ENCODE peak calls at places on chromosomes 11 and 22, in four cellular contexts. L is mesendoderm, P is A549, F is neuronal stem cell. A is an unnamed sample. For H3K4me1, the result is how much of the 10 kb centered on the place peaks cover.

GRCh38 chr22:17981497-17981896 is 42.9 kb downstream of the MICAL3 start:
- DNase-seq in F (no peak), L (no peak), P (no peak), A (no peak)

GRCh38 chr11:82858556-82859091 is 41.6 kb downstream of the PRCP start:
- DNase-seq in L (no peak), P (no peak), F (no peak), A (no peak)

GRCh38 chr11:111414267-111414931 is 35.3 kb upstream of the POU2AF1 start:
- DNase-seq in P (no peak), F (no peak), L (no peak), A (no peak)

GRCh38 chr11:5336331-5336730 is 7.0 kb downstream of the OR51B5 start:
- DNase-seq in F (no peak), P (no peak), L (no peak), A (no peak)

GRCh38 chr11:1774886-1775285 is 11.2 kb upstream of the CTSD start:
- DNase-seq in P (no peak), F (no peak), L (no peak), A (no peak)

GRCh38 chr11:73293356-73293936 is 14.6 kb upstream of the ARHGEF17 start:
- DNase-seq in L (no peak), P (no peak), F (no peak), A (no peak)

GRCh38 chr11:37718431-37718999 is 1120.5 kb upstream of the RAG2 start:
- DNase-seq in L (no peak), P (no peak), F (no peak), A (no peak)

GRCh38 chr11:103586756-103587155 is 449.7 kb upstream of the DDI1 start:
- DNase-seq in F (no peak), L (no peak), P (no peak), A (no peak)

GRCh38 chr22:27110985-27111451 is 453.6 kb downstream of the MIAT start:
- DNase-seq in P (peak), L (peak), F (no peak), A (no peak)

GRCh38 chr11:65927904-65928397 is 8.7 kb downstream of the DRAP1 start:
- DNase-seq in L (no peak), P (no peak), F (no peak), A (no peak)

GRCh38 chr22:23925020-23925606 is 30.9 kb downstream of the MIF start:
- DNase-seq in P (no peak), F (no peak), L (no peak), A (no peak)

GRCh38 chr11:72736452-72737069 is 15.6 kb downstream of the ARAP1 start:
- DNase-seq in F (no peak), L (peak), P (peak), A (peak)

GRCh38 chr11:117226388-117227385 is 5.2 kb downstream of the PCSK7 start:
- DNase-seq in F (peak), P (peak), L (peak), A (peak)

GRCh38 chr11:78460468-78460867 is 42.8 kb upstream of the GAB2 start:
- DNase-seq in P (no peak), F (no peak), L (peak), A (no peak)

GRCh38 chr22:20432244-20432686 is 5.4 kb downstream of the SCARF2 start:
- DNase-seq in P (no peak), F (no peak), L (no peak), A (no peak)

GRCh38 chr11:31958086-31958735 is 132.7 kb upstream of the RCN1 start:
- DNase-seq in P (peak), L (peak), F (peak), A (peak)

GRCh38 chr11:67611704-67612587 is 5.2 kb downstream of the NDUFV1 start:
- DNase-seq in P (no peak), F (no peak), L (no peak), A (no peak)

GRCh38 chr11:115456019-115456418 is 48.2 kb downstream of the CADM1 start:
- DNase-seq in L (no peak), P (no peak), F (no peak), A (no peak)

GRCh38 chr11:118715837-118716260 is 36.4 kb upstream of the TREH start:
- DNase-seq in L (peak), P (no peak), F (no peak), A (no peak)

GRCh38 chr22:37607912-37608476 is 640 bp upstream of the GGA1 start:
- DNase-seq in L (peak), P (no peak), F (no peak), A (no peak)

GRCh38 chr11:114074546-114075342 is 15.2 kb downstream of the ZBTB16 start:
- DNase-seq in F (no peak), P (no peak), L (no peak), A (no peak)

GRCh38 chr22:50247748-50248147 is 2.9 kb upstream of the TUBGCP6 start:
- DNase-seq in F (no peak), L (peak), P (no peak), A (no peak)

GRCh38 chr11:3225159-3225758 is 6.6 kb upstream of the MRGPRG start:
- DNase-seq in P (no peak), L (peak), F (no peak), A (no peak)

GRCh38 chr11:75997273-75997552 is 182.2 kb downstream of the UVRAG start:
- DNase-seq in L (no peak), F (no peak), P (no peak), A (no peak)

GRCh38 chr11:8018742-8019631 is 31.9 kb downstream of the EIF3F start:
- DNase-seq in L (peak), P (peak), F (peak), A (peak)

GRCh38 chr11:93059074-93059957 is 89.9 kb downstream of the MTNR1B start:
- DNase-seq in F (no peak), L (peak), P (no peak), A (no peak)

GRCh38 chr22:32916025-32916424 is 114.5 kb downstream of the TIMP3 start:
- DNase-seq in P (no peak), F (no peak), L (no peak), A (no peak)

GRCh38 chr11:112662554-112662953 is 298.7 kb upstream of the NCAM1 start:
- DNase-seq in F (no peak), P (no peak), L (no peak), A (no peak)

GRCh38 chr11:17229481-17230152 is 21.8 kb upstream of the PIK3C2A start:
- DNase-seq in L (no peak), F (no peak), P (no peak), A (no peak)

DNA sequence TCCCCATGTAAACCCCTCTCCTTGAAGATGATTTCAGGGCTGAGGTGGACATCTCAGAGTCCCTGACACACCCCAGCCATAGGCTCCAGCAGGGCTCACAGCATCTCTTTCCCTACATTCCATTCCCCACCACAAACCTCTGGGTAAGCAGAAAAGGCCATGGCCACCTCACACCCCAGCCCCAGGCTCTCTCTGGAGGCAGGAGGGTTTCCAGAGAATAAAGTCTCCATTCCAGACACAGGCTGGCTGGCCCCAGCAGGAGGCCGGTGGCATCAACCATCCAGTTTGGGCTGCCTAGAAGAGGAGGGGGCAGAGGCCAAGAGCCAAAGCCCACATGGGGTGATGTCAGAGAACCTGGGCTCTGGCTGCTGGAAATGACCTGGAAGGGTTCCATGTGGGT is 61.4 kb downstream of the TP53I11 start:
- DNase-seq in P (no peak), L (no peak), F (no peak), A (no peak)
- H3K4me1 ChIP-seq in P (under half), L (under half), F (half or more), A (under half)

DNA sequence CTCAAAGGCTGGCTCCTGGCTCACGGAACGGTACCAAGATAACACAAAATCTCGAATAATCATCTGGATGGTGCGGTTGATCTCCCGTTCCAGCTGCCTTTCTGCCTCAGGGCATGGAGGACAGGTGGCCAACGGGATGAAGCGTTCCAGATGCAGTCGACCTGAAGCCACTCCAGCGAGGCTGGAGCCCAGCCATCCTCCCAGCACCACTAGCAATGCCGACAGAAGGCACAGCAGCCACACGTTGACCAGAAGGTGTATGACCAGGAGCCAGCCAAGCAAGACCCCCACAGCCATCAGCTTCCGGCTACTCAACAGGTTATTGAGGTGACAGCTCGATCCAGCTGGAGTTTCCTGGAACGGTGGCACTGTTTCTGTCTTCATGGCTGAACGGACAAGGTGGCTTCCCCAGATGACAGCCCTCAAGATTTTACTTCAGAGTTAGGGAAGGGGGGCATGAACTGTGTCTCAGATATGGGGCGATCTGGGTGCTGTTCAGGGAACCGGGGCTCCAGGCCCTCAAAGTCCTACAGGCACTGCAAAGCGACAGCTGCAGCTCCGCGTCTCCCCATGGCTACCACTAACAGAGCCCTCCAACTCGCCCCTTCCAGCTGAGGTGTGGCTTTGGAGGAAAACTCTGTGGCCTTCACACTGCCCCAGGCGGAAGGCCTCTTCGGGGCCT is 582 bp downstream of the SNX19 start:
- DNase-seq in L (no peak), F (no peak), P (no peak), A (no peak)
- H3K27ac ChIP-seq in L (no peak), F (no peak), P (peak), A (peak)

GRCh38 chr11:45704635-45705034 is 39.2 kb upstream of the CHST1 start:
- DNase-seq in L (no peak), P (no peak), F (no peak), A (no peak)
- H3K4me3 ChIP-seq in L (no peak), P (no peak), F (no peak), A (no peak)

DNA sequence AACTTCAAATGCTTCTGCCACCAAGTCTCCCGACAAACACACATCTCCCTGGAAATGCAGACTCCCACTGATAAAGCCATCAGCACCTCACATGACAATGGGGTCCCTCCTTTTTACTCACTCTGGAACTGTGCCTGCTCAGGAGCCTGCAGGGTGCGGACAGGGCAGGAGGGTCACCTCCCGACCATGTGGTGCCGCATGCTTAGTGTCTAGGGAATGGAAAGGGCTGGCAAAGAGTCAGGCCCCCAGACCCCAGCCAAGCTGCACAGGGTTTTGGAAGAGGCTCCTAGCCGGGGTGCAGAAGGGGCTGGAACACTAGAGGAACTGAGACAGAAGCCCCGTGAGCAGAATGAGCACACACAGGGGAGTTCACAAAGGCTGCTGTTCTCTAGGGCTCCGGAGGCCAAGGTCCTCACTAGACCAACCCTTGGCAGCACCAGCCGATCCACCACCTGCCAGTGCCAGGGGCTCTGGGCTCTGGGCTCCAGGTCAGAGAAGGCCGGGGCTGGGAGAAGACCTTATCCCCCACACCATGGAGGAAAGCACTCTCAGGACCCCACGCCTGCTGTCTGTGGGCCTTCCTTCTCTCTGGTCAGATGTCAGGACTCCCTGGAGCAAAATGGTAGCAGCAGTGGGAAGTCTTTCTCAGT is 125.1 kb upstream of the FGF3 start:
- DNase-seq in F (no peak), L (no peak), P (no peak), A (no peak)
- H3K4me1 ChIP-seq in F (under half), L (under half), P (under half), A (under half)

DNA sequence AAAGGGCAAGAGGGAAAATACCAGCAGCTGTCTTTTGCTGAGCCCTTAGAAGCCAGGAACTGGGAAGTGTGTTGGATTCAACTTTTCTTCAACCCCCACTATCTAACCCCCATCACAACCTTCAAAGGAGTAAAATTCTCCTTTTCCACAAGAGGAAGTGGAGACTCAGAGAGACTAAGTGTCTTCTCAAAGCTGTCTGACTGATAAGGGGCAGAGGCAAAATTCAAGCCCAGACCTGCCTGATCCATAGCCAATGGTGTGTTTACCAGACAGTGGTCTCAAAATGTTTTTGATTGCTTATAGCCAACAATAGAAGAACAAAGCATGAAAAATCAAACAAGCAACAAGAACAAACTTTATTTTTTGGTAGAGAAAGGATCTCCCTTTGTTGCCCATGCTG is 707.0 kb downstream of the NTM start:
- DNase-seq in P (no peak), L (no peak), F (no peak), A (no peak)
- H3K27ac ChIP-seq in P (no peak), L (no peak), F (no peak), A (no peak)

DNA sequence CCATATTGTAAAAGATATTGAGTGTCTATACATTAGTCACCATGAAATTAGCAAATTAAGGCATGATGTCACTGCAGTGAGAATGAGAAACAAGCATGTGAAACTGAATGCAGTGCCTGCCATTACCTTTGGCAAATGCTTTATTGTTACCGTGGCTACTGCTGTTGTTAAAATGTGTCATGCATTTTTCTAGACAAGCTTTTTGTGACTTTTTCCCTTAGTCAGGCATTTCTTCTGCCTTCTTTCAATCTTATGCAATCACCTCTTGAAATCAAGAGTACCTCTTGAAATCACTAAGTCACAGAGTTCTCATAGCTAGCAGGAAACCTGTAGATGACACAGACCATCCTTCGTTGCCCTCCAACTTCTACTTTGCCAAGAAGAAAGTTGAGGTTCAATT is 461.7 kb upstream of the TENM4 start:
- DNase-seq in L (peak), P (no peak), F (no peak), A (no peak)
- H3K4me3 ChIP-seq in L (no peak), P (no peak), F (no peak), A (no peak)

GRCh38 chr22:39996732-39997131 is 2.0 kb downstream of the FAM83F start:
- DNase-seq in P (no peak), L (no peak), F (no peak), A (no peak)
- H3K4me1 ChIP-seq in P (under half), L (under half), F (under half), A (under half)

DNA sequence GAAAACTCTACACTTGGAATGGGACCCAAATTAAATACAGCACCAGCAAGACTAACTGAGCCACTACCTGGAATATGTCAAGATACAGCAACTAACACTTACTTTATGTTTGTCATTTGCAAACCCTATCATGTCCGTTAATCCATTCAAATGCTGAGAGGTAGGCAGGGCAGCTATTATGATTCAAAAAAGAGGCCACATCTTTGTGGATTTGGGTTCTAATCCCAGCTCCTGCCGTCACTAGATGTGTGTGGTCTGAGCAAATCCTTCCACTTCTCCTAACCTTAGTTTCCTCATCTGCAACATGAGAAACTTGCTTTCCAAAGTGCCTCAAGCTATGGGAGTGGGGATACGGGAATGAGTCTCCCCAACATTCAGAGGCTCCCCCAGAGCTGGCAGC is 24.2 kb downstream of the FLI1 start:
- DNase-seq in P (no peak), L (no peak), F (no peak), A (no peak)
- H3K27ac ChIP-seq in P (no peak), L (no peak), F (no peak), A (peak)

DNA sequence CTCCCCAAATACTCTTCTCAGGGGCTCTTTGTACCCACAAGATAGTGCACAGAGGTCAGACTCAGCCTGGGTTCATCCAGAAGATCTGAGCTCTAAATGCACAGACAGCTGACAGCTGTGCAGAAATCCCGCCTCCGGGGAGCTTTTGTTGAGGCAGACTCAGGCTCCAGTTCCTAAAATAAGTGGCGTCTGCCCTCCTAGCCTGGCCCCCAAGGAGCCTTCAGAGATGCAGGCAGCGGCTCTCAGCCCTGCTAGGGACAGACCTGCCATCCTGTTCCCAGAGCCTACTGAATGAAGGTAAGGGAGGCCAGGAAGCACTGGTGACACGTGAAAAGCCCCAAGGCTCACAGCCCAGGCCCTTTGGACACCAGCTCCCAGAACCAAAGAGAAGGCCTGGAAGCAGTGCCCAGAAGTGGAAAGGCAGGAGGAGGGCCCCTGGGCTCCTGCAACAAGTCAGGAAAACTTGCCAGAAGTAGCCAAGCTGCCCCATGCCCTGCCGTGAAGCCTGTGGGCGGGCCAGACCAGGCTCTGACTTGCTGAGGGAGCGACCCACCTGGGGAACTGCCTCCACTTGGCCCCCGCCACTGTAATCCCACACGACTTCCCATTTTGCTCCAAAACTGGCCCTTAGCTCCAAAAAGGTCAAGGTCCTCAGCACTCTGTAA is 51.1 kb upstream of the ARFGAP3 start:
- DNase-seq in F (no peak), L (no peak), P (no peak), A (no peak)
- H3K4me3 ChIP-seq in F (no peak), L (no peak), P (no peak), A (no peak)